ENCODE peak calls at places on chromosome 11, in four cellular contexts. One of them, this sample, is unnamed.
A peak's percentile ranks its signal among the peaks of the same experiment; 100 is the strongest.

GRCh38 chr11:1935156-1936071 is 11.7 kb upstream of the MRPL23 start:
- DNase-seq in kidney tubule cell: no peak
- DNase-seq in GM23338: no peak
- DNase-seq in GM23248: no peak
- DNase-seq in this sample: peak; percentile 5

GRCh38 chr11:107969219-107969618 is 39.5 kb upstream of the CUL5 start:
- DNase-seq in kidney tubule cell: no peak
- DNase-seq in GM23338: peak; percentile 61
- DNase-seq in GM23248: peak; percentile 2
- DNase-seq in this sample: no peak

GRCh38 chr11:111351374-111352081 is 27.5 kb downstream of the POU2AF1 start:
- DNase-seq in kidney tubule cell: no peak
- DNase-seq in GM23338: no peak
- DNase-seq in GM23248: no peak
- DNase-seq in this sample: no peak

GRCh38 chr11:44338721-44339529 is 29.0 kb upstream of the ALX4 start:
- DNase-seq in kidney tubule cell: no peak
- DNase-seq in GM23338: peak; percentile 53
- DNase-seq in GM23248: no peak
- DNase-seq in this sample: no peak

GRCh38 chr11:61581030-61581928 is at the start of gene SYT7:
- DNase-seq in kidney tubule cell: peak; percentile 95
- DNase-seq in GM23338: peak; percentile 98
- DNase-seq in GM23248: peak; percentile 96
- DNase-seq in this sample: peak; percentile 97

GRCh38 chr11:8905528-8906165 is 5.3 kb upstream of the AKIP1 start:
- DNase-seq in kidney tubule cell: peak; percentile 14
- DNase-seq in GM23338: no peak
- DNase-seq in GM23248: peak; percentile 96
- DNase-seq in this sample: peak; percentile 73

GRCh38 chr11:82857145-82857544 is 43.1 kb downstream of the PRCP start:
- DNase-seq in kidney tubule cell: no peak
- DNase-seq in GM23338: no peak
- DNase-seq in GM23248: no peak
- DNase-seq in this sample: no peak

GRCh38 chr11:65573391-65574146 is 1.2 kb downstream of the FAM89B start:
- DNase-seq in kidney tubule cell: no peak
- DNase-seq in GM23338: no peak
- DNase-seq in GM23248: peak; percentile 59
- DNase-seq in this sample: no peak

GRCh38 chr11:83540112-83540675 is 254.0 kb upstream of the CCDC90B start:
- DNase-seq in kidney tubule cell: no peak
- DNase-seq in GM23338: peak; percentile 24
- DNase-seq in GM23248: peak; percentile 19
- DNase-seq in this sample: no peak

GRCh38 chr11:1928038-1928890 is 8.8 kb downstream of the TNNT3 start:
- DNase-seq in kidney tubule cell: no peak
- DNase-seq in GM23338: no peak
- DNase-seq in GM23248: no peak
- DNase-seq in this sample: peak; percentile 8

GRCh38 chr11:126512741-126513715 is 157.5 kb downstream of the ST3GAL4 start:
- DNase-seq in kidney tubule cell: no peak
- DNase-seq in GM23338: no peak
- DNase-seq in GM23248: no peak
- DNase-seq in this sample: no peak

GRCh38 chr11:3202759-3203158 is 15.9 kb downstream of the MRGPRG start:
- DNase-seq in kidney tubule cell: no peak
- DNase-seq in GM23338: no peak
- DNase-seq in GM23248: no peak
- DNase-seq in this sample: no peak

GRCh38 chr11:94132152-94132558 is 3.5 kb downstream of the PANX1 start:
- DNase-seq in kidney tubule cell: peak; percentile 73
- DNase-seq in GM23338: no peak
- DNase-seq in GM23248: peak; percentile 94
- DNase-seq in this sample: peak; percentile 34

GRCh38 chr11:134554106-134554505 is 142.1 kb upstream of the B3GAT1 start:
- DNase-seq in kidney tubule cell: no peak
- DNase-seq in GM23338: no peak
- DNase-seq in GM23248: no peak
- DNase-seq in this sample: no peak

GRCh38 chr11:126405374-126405773 is 49.9 kb downstream of the ST3GAL4 start:
- DNase-seq in kidney tubule cell: no peak
- DNase-seq in GM23338: no peak
- DNase-seq in GM23248: no peak
- DNase-seq in this sample: no peak

This sample was measured in GM03348.